ENCODE peak calls at places on chromosome 17, in four cellular contexts. One of them, this sample, is unnamed.
A peak's percentile ranks its signal among the peaks of the same experiment; 100 is the strongest.

GRCh38 chr17:7438050-7438614 is 1.2 kb upstream of the FGF11 start:
- DNase-seq in thoracic aorta: no peak
- DNase-seq in IMR-90: no peak
- DNase-seq in lung: peak; percentile 69
- DNase-seq in this sample: peak; percentile 90

GRCh38 chr17:40251576-40251975 is 32.5 kb downstream of the WIPF2 start:
- DNase-seq in thoracic aorta: no peak
- DNase-seq in lung: no peak
- DNase-seq in IMR-90: peak; percentile 85
- DNase-seq in this sample: peak; percentile 44

GRCh38 chr17:74815671-74816370 is 39.7 kb upstream of the NAT9 start:
- DNase-seq in lung: no peak
- DNase-seq in thoracic aorta: no peak
- DNase-seq in IMR-90: no peak
- DNase-seq in this sample: peak; percentile 85

GRCh38 chr17:82893779-82894178 is 54.0 kb upstream of the ZNF750 start:
- DNase-seq in IMR-90: peak; percentile 8
- DNase-seq in thoracic aorta: no peak
- DNase-seq in lung: no peak
- DNase-seq in this sample: peak; percentile 60

GRCh38 chr17:58534331-58534730 is 19.9 kb upstream of the MTMR4 start:
- DNase-seq in IMR-90: no peak
- DNase-seq in lung: no peak
- DNase-seq in thoracic aorta: no peak
- DNase-seq in this sample: no peak

GRCh38 chr17:47605006-47605405 is 44.7 kb upstream of the KPNB1 start:
- DNase-seq in lung: no peak
- DNase-seq in thoracic aorta: no peak
- DNase-seq in IMR-90: peak; percentile 31
- DNase-seq in this sample: no peak

GRCh38 chr17:37239690-37240344 is 136.0 kb upstream of the C17orf78 start:
- DNase-seq in lung: no peak
- DNase-seq in thoracic aorta: no peak
- DNase-seq in IMR-90: peak; percentile 72
- DNase-seq in this sample: peak; percentile 4

GRCh38 chr17:1765576-1765975 is 3.7 kb downstream of the SERPINF1 start:
- DNase-seq in lung: no peak
- DNase-seq in thoracic aorta: no peak
- DNase-seq in IMR-90: no peak
- DNase-seq in this sample: no peak

GRCh38 chr17:7226721-7227710 is 7.3 kb downstream of the ACADVL start:
- DNase-seq in lung: no peak
- DNase-seq in IMR-90: no peak
- DNase-seq in thoracic aorta: no peak
- DNase-seq in this sample: no peak

GRCh38 chr17:76710863-76711611 is at the start of gene MXRA7:
- DNase-seq in thoracic aorta: no peak
- DNase-seq in lung: peak; percentile 60
- DNase-seq in IMR-90: peak; percentile 61
- DNase-seq in this sample: peak; percentile 70

GRCh38 chr17:10380631-10381408 is 8.0 kb upstream of the MYH13 start:
- DNase-seq in IMR-90: peak; percentile 37
- DNase-seq in thoracic aorta: no peak
- DNase-seq in lung: no peak
- DNase-seq in this sample: peak; percentile 59

GRCh38 chr17:28597606-28598383 is 1.0 kb downstream of the SPAG5 start:
- DNase-seq in IMR-90: no peak
- DNase-seq in thoracic aorta: no peak
- DNase-seq in lung: no peak
- DNase-seq in this sample: no peak

GRCh38 chr17:57256708-57257112 is 387 bp downstream of the MSI2 start:
- DNase-seq in IMR-90: no peak
- DNase-seq in thoracic aorta: no peak
- DNase-seq in lung: peak; percentile 40
- DNase-seq in this sample: peak; percentile 42

GRCh38 chr17:4004517-4005295 is 40.5 kb upstream of the ATP2A3 start:
- DNase-seq in lung: peak; percentile 47
- DNase-seq in thoracic aorta: no peak
- DNase-seq in IMR-90: no peak
- DNase-seq in this sample: peak; percentile 68

GRCh38 chr17:43584666-43585102 is 38.5 kb upstream of the ETV4 start:
- DNase-seq in IMR-90: peak; percentile 52
- DNase-seq in lung: no peak
- DNase-seq in thoracic aorta: no peak
- DNase-seq in this sample: no peak

GRCh38 chr17:49846938-49847712 is 744 bp downstream of the TAC4 start:
- DNase-seq in lung: no peak
- DNase-seq in IMR-90: no peak
- DNase-seq in thoracic aorta: no peak
- DNase-seq in this sample: no peak

GRCh38 chr17:38869647-38870258 is at the start of gene LASP1:
- DNase-seq in lung: peak; percentile 88
- DNase-seq in thoracic aorta: peak; percentile 53
- DNase-seq in IMR-90: peak; percentile 87
- DNase-seq in this sample: peak; percentile 90

GRCh38 chr17:73689596-73690275 is 45.5 kb upstream of the SDK2 start:
- DNase-seq in thoracic aorta: no peak
- DNase-seq in IMR-90: no peak
- DNase-seq in lung: no peak
- DNase-seq in this sample: no peak

GRCh38 chr17:72989074-72989610 is 103.3 kb downstream of the SLC39A11 start:
- DNase-seq in lung: no peak
- DNase-seq in IMR-90: peak; percentile 81
- DNase-seq in thoracic aorta: no peak
- DNase-seq in this sample: no peak

GRCh38 chr17:36851230-36851629 is 86.0 kb upstream of the LHX1 start:
- DNase-seq in IMR-90: peak; percentile 45
- DNase-seq in thoracic aorta: no peak
- DNase-seq in lung: no peak
- DNase-seq in this sample: no peak

GRCh38 chr17:48051706-48052486 is 3.7 kb downstream of the NFE2L1 start:
- DNase-seq in thoracic aorta: peak; percentile 36
- DNase-seq in IMR-90: peak; percentile 68
- DNase-seq in lung: no peak
- DNase-seq in this sample: peak; percentile 39

GRCh38 chr17:82520041-82520910 is 744 bp downstream of the FOXK2 start:
- DNase-seq in IMR-90: no peak
- DNase-seq in lung: no peak
- DNase-seq in thoracic aorta: no peak
- DNase-seq in this sample: peak; percentile 34

GRCh38 chr17:34398990-34399389 is 36.0 kb upstream of the CCL1 start:
- DNase-seq in IMR-90: no peak
- DNase-seq in thoracic aorta: no peak
- DNase-seq in lung: no peak
- DNase-seq in this sample: no peak

GRCh38 chr17:21039839-21040575 is 2.8 kb downstream of the USP22 start:
- DNase-seq in IMR-90: peak; percentile 56
- DNase-seq in thoracic aorta: no peak
- DNase-seq in lung: no peak
- DNase-seq in this sample: peak; percentile 56

GRCh38 chr17:30000001-30000754 is 58.7 kb downstream of the EFCAB5 start:
- DNase-seq in thoracic aorta: no peak
- DNase-seq in lung: no peak
- DNase-seq in IMR-90: no peak
- DNase-seq in this sample: peak; percentile 8

GRCh38 chr17:47955497-47956461 is 1.9 kb downstream of the PRR15L start:
- DNase-seq in thoracic aorta: no peak
- DNase-seq in lung: peak; percentile 94
- DNase-seq in IMR-90: no peak
- DNase-seq in this sample: no peak

GRCh38 chr17:35129973-35130351 is 8.5 kb downstream of the FNDC8 start:
- DNase-seq in lung: no peak
- DNase-seq in IMR-90: peak; percentile 40
- DNase-seq in thoracic aorta: no peak
- DNase-seq in this sample: no peak

GRCh38 chr17:17035490-17035889 is 6.8 kb upstream of the MPRIP start:
- DNase-seq in lung: no peak
- DNase-seq in IMR-90: no peak
- DNase-seq in thoracic aorta: no peak
- DNase-seq in this sample: no peak

GRCh38 chr17:17034028-17034427 is 8.2 kb upstream of the MPRIP start:
- DNase-seq in thoracic aorta: no peak
- DNase-seq in lung: no peak
- DNase-seq in IMR-90: no peak
- DNase-seq in this sample: no peak

GRCh38 chr17:17034496-17035066 is 7.7 kb upstream of the MPRIP start:
- DNase-seq in IMR-90: no peak
- DNase-seq in thoracic aorta: no peak
- DNase-seq in lung: no peak
- DNase-seq in this sample: no peak

GRCh38 chr17:17032131-17032692 is 10.0 kb upstream of the MPRIP start:
- DNase-seq in IMR-90: peak; percentile 89
- DNase-seq in thoracic aorta: no peak
- DNase-seq in lung: no peak
- DNase-seq in this sample: no peak

DNA sequence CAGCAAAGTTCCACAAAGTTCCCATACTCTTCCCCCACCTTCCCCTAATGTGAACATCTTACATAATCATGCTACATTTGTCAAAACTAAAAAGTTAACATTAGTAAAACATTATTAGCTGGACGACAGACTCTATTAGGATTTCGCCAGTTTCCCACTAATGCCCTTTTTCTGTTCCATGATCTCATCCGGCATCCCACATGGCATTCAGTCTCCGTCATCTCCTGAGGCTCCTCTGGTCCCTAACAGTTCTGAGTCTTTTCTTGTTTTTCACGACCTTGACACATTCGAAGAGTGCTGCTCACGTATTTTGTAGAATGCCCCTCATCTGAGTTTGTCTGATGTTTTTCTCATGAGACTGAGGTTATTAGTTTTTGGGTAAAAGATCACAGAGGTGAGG is 8.8 kb upstream of the MPRIP start:
- DNase-seq in IMR-90: no peak
- DNase-seq in lung: no peak
- DNase-seq in thoracic aorta: no peak
- DNase-seq in this sample: no peak
- H3K27ac ChIP-seq in IMR-90: no peak overlapping the region
- H3K27ac ChIP-seq in lung: no peak overlapping the region
- H3K27ac ChIP-seq in thoracic aorta: peak overlapping the region; percentile 65
- H3K27ac ChIP-seq in this sample: no peak overlapping the region

GRCh38 chr17:13671771-13672170 is 70.0 kb upstream of the HS3ST3A1 start:
- DNase-seq in IMR-90: no peak
- DNase-seq in lung: no peak
- DNase-seq in thoracic aorta: no peak
- DNase-seq in this sample: no peak
- H3K27ac ChIP-seq in IMR-90: no peak overlapping the region
- H3K27ac ChIP-seq in lung: no peak overlapping the region
- H3K27ac ChIP-seq in thoracic aorta: no peak overlapping the region
- H3K27ac ChIP-seq in this sample: no peak overlapping the region

GRCh38 chr17:81367171-81367570 is 28.1 kb upstream of the BAHCC1 start:
- DNase-seq in thoracic aorta: no peak
- DNase-seq in lung: no peak
- DNase-seq in IMR-90: no peak
- DNase-seq in this sample: no peak

GRCh38 chr17:81364278-81365147 is 30.7 kb upstream of the BAHCC1 start:
- DNase-seq in lung: no peak
- DNase-seq in thoracic aorta: no peak
- DNase-seq in IMR-90: no peak
- DNase-seq in this sample: no peak

GRCh38 chr17:81366648-81367047 is 28.6 kb upstream of the BAHCC1 start:
- DNase-seq in thoracic aorta: no peak
- DNase-seq in lung: no peak
- DNase-seq in IMR-90: no peak
- DNase-seq in this sample: no peak

GRCh38 chr17:81365148-81365600 is 30.1 kb upstream of the BAHCC1 start:
- DNase-seq in IMR-90: peak; percentile 84
- DNase-seq in thoracic aorta: no peak
- DNase-seq in lung: peak; percentile 77
- DNase-seq in this sample: peak; percentile 63

GRCh38 chr17:81365601-81366585 is 29.4 kb upstream of the BAHCC1 start:
- DNase-seq in thoracic aorta: no peak
- DNase-seq in IMR-90: peak; percentile 81
- DNase-seq in lung: peak; percentile 89
- DNase-seq in this sample: no peak
- H3K27ac ChIP-seq in thoracic aorta: peak overlapping the region; percentile 59
- H3K27ac ChIP-seq in IMR-90: peak overlapping the region; percentile 17
- H3K27ac ChIP-seq in lung: no peak overlapping the region
- H3K27ac ChIP-seq in this sample: no peak overlapping the region

DNA sequence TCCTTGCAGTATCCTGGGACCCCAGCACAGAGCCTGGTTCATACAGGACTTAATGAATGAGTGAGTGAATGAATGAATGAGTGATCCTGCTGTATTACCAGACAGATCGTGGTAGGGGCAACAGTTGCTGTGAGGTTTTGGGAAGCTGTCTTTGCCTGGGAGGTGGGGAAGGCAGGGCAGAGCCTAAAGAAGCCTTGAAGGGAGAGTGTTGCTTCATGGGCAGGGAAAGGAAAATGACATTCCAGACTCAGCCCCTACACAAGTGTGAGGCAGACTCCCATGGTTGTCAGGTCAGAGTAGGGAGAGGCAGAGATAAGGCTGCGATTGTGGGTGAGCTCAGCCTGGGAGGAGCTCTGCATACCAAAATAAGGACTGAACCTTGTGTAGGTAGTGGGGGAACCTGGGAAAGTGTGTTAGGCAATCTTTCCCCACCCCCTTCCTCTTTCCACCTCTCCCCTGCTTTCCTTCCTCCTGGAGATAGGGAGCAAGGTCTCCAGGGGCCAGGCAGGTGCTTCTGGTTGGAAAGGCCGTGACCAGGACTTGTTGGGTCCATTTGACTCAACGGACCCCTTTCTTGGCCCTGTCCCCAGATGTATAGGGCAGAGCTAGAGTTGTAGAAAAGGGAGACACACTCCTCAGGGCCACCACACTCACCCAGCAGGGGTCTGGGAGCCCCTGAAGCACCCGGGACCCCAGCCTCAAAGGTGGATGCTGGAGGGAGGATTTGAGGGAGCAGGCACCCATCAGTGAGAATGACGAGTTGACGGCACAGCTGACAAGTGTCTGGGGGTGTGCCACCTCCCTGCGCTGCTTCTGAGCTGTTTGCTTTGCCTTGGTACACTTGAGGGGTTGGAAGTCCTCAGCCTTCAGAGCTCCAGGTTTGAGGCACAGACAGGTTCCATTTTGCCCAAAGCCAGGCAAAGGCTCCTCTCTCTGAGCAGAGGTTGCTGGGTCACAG is 18.5 kb upstream of the TOB1 start:
- DNase-seq in IMR-90: no peak
- DNase-seq in lung: no peak
- DNase-seq in thoracic aorta: no peak
- DNase-seq in this sample: no peak
- H3K27ac ChIP-seq in IMR-90: no peak overlapping the region
- H3K27ac ChIP-seq in lung: no peak overlapping the region
- H3K27ac ChIP-seq in thoracic aorta: no peak overlapping the region
- H3K27ac ChIP-seq in this sample: no peak overlapping the region

This sample was measured in A673.